ENCODE peak calls at places on chromosomes 13 and 19, in nine cellular contexts. One of them, this sample, is unnamed.

GRCh38 chr19:12946092-12946845 is 607 bp downstream of the RAD23A start:
- DNase-seq in WERI-Rb-1: peak; percentile 54
- DNase-seq in body of pancreas: peak; percentile 76
- DNase-seq in MM.1S: peak; percentile 66
- DNase-seq in AG04450: peak; percentile 48
- DNase-seq in heart right ventricle: peak; percentile 69
- DNase-seq in Caco-2: peak; percentile 84
- DNase-seq in left ventricle myocardium inferior: peak; percentile 62
- DNase-seq in prostate gland: peak; percentile 50
- DNase-seq in this sample: peak; percentile 82

GRCh38 chr19:14871619-14872230 is 14.2 kb downstream of the OR7A17 start:
- DNase-seq in WERI-Rb-1: no peak
- DNase-seq in body of pancreas: no peak
- DNase-seq in MM.1S: peak; percentile 16
- DNase-seq in AG04450: no peak
- DNase-seq in heart right ventricle: no peak
- DNase-seq in Caco-2: no peak
- DNase-seq in left ventricle myocardium inferior: no peak
- DNase-seq in prostate gland: no peak
- DNase-seq in this sample: peak; percentile 5

GRCh38 chr19:7899751-7900352 is 3.8 kb upstream of the MAP2K7 start:
- DNase-seq in WERI-Rb-1: no peak
- DNase-seq in body of pancreas: no peak
- DNase-seq in MM.1S: no peak
- DNase-seq in AG04450: no peak
- DNase-seq in heart right ventricle: no peak
- DNase-seq in Caco-2: no peak
- DNase-seq in left ventricle myocardium inferior: no peak
- DNase-seq in prostate gland: no peak
- DNase-seq in this sample: no peak

GRCh38 chr13:58480011-58480410 is 848.5 kb downstream of the PCDH17 start:
- DNase-seq in WERI-Rb-1: no peak
- DNase-seq in body of pancreas: no peak
- DNase-seq in MM.1S: no peak
- DNase-seq in AG04450: no peak
- DNase-seq in heart right ventricle: no peak
- DNase-seq in Caco-2: no peak
- DNase-seq in left ventricle myocardium inferior: no peak
- DNase-seq in prostate gland: no peak
- DNase-seq in this sample: no peak

GRCh38 chr19:19554074-19555023 is 16.3 kb downstream of the CILP2 start:
- DNase-seq in WERI-Rb-1: peak; percentile 55
- DNase-seq in body of pancreas: peak; percentile 23
- DNase-seq in MM.1S: no peak
- DNase-seq in AG04450: no peak
- DNase-seq in heart right ventricle: no peak
- DNase-seq in Caco-2: no peak
- DNase-seq in left ventricle myocardium inferior: peak; percentile 48
- DNase-seq in prostate gland: no peak
- DNase-seq in this sample: peak; percentile 64

GRCh38 chr19:23851966-23852365 is 62.7 kb upstream of the ZNF726 start:
- DNase-seq in WERI-Rb-1: no peak
- DNase-seq in body of pancreas: no peak
- DNase-seq in MM.1S: no peak
- DNase-seq in AG04450: no peak
- DNase-seq in heart right ventricle: no peak
- DNase-seq in Caco-2: no peak
- DNase-seq in left ventricle myocardium inferior: no peak
- DNase-seq in prostate gland: no peak
- DNase-seq in this sample: no peak

GRCh38 chr19:55638864-55639359 is 1.9 kb upstream of the ZNF580 start:
- DNase-seq in WERI-Rb-1: peak; percentile 77
- DNase-seq in body of pancreas: no peak
- DNase-seq in MM.1S: peak; percentile 75
- DNase-seq in AG04450: no peak
- DNase-seq in heart right ventricle: no peak
- DNase-seq in Caco-2: peak; percentile 78
- DNase-seq in left ventricle myocardium inferior: no peak
- DNase-seq in prostate gland: no peak
- DNase-seq in this sample: peak; percentile 78

GRCh38 chr13:49499889-49500660 is 4.3 kb downstream of the PHF11 start:
- DNase-seq in WERI-Rb-1: no peak
- DNase-seq in body of pancreas: no peak
- DNase-seq in MM.1S: peak; percentile 8
- DNase-seq in AG04450: peak; percentile 71
- DNase-seq in heart right ventricle: no peak
- DNase-seq in Caco-2: no peak
- DNase-seq in left ventricle myocardium inferior: no peak
- DNase-seq in prostate gland: no peak
- DNase-seq in this sample: no peak

GRCh38 chr13:67224148-67224846 is 5.8 kb downstream of the PCDH9 start:
- DNase-seq in WERI-Rb-1: peak; percentile 50
- DNase-seq in body of pancreas: peak; percentile 79
- DNase-seq in MM.1S: peak; percentile 63
- DNase-seq in AG04450: peak; percentile 68
- DNase-seq in heart right ventricle: peak; percentile 66
- DNase-seq in Caco-2: peak; percentile 60
- DNase-seq in left ventricle myocardium inferior: peak; percentile 73
- DNase-seq in prostate gland: peak; percentile 73
- DNase-seq in this sample: peak; percentile 46

GRCh38 chr19:29672319-29672932 is 7.2 kb downstream of the PLEKHF1 start:
- DNase-seq in WERI-Rb-1: no peak
- DNase-seq in body of pancreas: no peak
- DNase-seq in MM.1S: no peak
- DNase-seq in AG04450: no peak
- DNase-seq in heart right ventricle: no peak
- DNase-seq in Caco-2: no peak
- DNase-seq in left ventricle myocardium inferior: no peak
- DNase-seq in prostate gland: no peak
- DNase-seq in this sample: no peak

GRCh38 chr13:20351279-20352022 is 119.3 kb upstream of the GJB6 start:
- DNase-seq in WERI-Rb-1: no peak
- DNase-seq in body of pancreas: no peak
- DNase-seq in MM.1S: no peak
- DNase-seq in AG04450: peak; percentile 26
- DNase-seq in heart right ventricle: no peak
- DNase-seq in Caco-2: no peak
- DNase-seq in left ventricle myocardium inferior: no peak
- DNase-seq in prostate gland: no peak
- DNase-seq in this sample: no peak

DNA sequence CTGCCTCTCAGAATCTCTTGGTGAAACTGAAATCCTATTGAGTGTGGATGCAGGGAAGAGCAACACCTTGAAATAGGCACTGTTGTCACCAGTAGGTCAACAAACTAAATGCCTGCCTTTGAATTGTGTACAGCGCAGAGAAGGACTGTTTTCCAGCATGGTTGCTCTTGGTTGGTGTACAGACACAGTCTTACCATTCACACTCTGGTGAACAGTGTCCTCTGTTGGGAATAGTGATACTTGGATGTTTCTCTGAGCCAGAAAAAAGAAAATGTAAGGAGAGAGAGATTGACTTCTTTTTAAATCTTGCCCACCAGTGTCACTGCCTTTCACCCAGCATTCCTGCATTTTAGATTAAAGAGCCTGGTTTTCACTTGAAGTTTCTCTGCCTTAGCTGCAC is 179.7 kb downstream of the STK24 start:
- DNase-seq in WERI-Rb-1: no peak
- DNase-seq in body of pancreas: no peak
- DNase-seq in MM.1S: no peak
- DNase-seq in AG04450: no peak
- DNase-seq in heart right ventricle: no peak
- DNase-seq in Caco-2: no peak
- DNase-seq in left ventricle myocardium inferior: no peak
- DNase-seq in prostate gland: no peak
- DNase-seq in this sample: no peak
- H3K4me3 ChIP-seq in WERI-Rb-1: no peak overlapping the region
- H3K4me3 ChIP-seq in body of pancreas: no peak overlapping the region
- H3K4me3 ChIP-seq in MM.1S: no peak overlapping the region
- H3K4me3 ChIP-seq in AG04450: no peak overlapping the region
- H3K4me3 ChIP-seq in heart right ventricle: no peak overlapping the region
- H3K4me3 ChIP-seq in Caco-2: no peak overlapping the region
- H3K4me3 ChIP-seq in left ventricle myocardium inferior: no peak overlapping the region
- H3K4me3 ChIP-seq in prostate gland: no peak overlapping the region
- H3K4me3 ChIP-seq in this sample: no peak overlapping the region

GRCh38 chr13:33110386-33110712 is 94.1 kb downstream of the KL start:
- DNase-seq in WERI-Rb-1: no peak
- DNase-seq in body of pancreas: no peak
- DNase-seq in MM.1S: no peak
- DNase-seq in AG04450: no peak
- DNase-seq in heart right ventricle: no peak
- DNase-seq in Caco-2: no peak
- DNase-seq in left ventricle myocardium inferior: no peak
- DNase-seq in prostate gland: no peak
- DNase-seq in this sample: no peak

GRCh38 chr13:33109319-33109718 is 93.1 kb downstream of the KL start:
- DNase-seq in WERI-Rb-1: no peak
- DNase-seq in body of pancreas: no peak
- DNase-seq in MM.1S: no peak
- DNase-seq in AG04450: no peak
- DNase-seq in heart right ventricle: no peak
- DNase-seq in Caco-2: no peak
- DNase-seq in left ventricle myocardium inferior: no peak
- DNase-seq in prostate gland: no peak
- DNase-seq in this sample: peak; percentile 81

GRCh38 chr13:33110713-33111413 is 94.6 kb downstream of the KL start:
- DNase-seq in WERI-Rb-1: no peak
- DNase-seq in body of pancreas: no peak
- DNase-seq in MM.1S: no peak
- DNase-seq in AG04450: no peak
- DNase-seq in heart right ventricle: peak; percentile 54
- DNase-seq in Caco-2: no peak
- DNase-seq in left ventricle myocardium inferior: peak; percentile 65
- DNase-seq in prostate gland: no peak
- DNase-seq in this sample: peak; percentile 73

GRCh38 chr13:33108620-33109019 is 92.4 kb downstream of the KL start:
- DNase-seq in WERI-Rb-1: no peak
- DNase-seq in body of pancreas: no peak
- DNase-seq in MM.1S: no peak
- DNase-seq in AG04450: no peak
- DNase-seq in heart right ventricle: no peak
- DNase-seq in Caco-2: no peak
- DNase-seq in left ventricle myocardium inferior: no peak
- DNase-seq in prostate gland: no peak
- DNase-seq in this sample: no peak

GRCh38 chr13:33109801-33110200 is 93.6 kb downstream of the KL start:
- DNase-seq in WERI-Rb-1: peak; percentile 19
- DNase-seq in body of pancreas: no peak
- DNase-seq in MM.1S: no peak
- DNase-seq in AG04450: no peak
- DNase-seq in heart right ventricle: no peak
- DNase-seq in Caco-2: no peak
- DNase-seq in left ventricle myocardium inferior: no peak
- DNase-seq in prostate gland: no peak
- DNase-seq in this sample: peak; percentile 93
- TF ChIP-seq CTCF in WERI-Rb-1: peak; percentile 71
- TF ChIP-seq CTCF in body of pancreas: no peak
- TF ChIP-seq CTCF in MM.1S: no peak
- TF ChIP-seq CTCF in AG04450: peak; percentile 36
- TF ChIP-seq CTCF in heart right ventricle: no peak
- TF ChIP-seq CTCF in Caco-2: no peak
- TF ChIP-seq CTCF in left ventricle myocardium inferior: peak; percentile 14
- TF ChIP-seq CTCF in prostate gland: no peak
- TF ChIP-seq CTCF in this sample: peak; percentile 92

GRCh38 chr13:44688652-44689051 is 112.5 kb upstream of the TSC22D1 start:
- DNase-seq in WERI-Rb-1: no peak
- DNase-seq in body of pancreas: no peak
- DNase-seq in MM.1S: no peak
- DNase-seq in AG04450: no peak
- DNase-seq in heart right ventricle: no peak
- DNase-seq in Caco-2: no peak
- DNase-seq in left ventricle myocardium inferior: no peak
- DNase-seq in prostate gland: no peak
- DNase-seq in this sample: no peak
- H3K4me3 ChIP-seq in WERI-Rb-1: no peak overlapping the region
- H3K4me3 ChIP-seq in body of pancreas: no peak overlapping the region
- H3K4me3 ChIP-seq in MM.1S: no peak overlapping the region
- H3K4me3 ChIP-seq in AG04450: no peak overlapping the region
- H3K4me3 ChIP-seq in heart right ventricle: no peak overlapping the region
- H3K4me3 ChIP-seq in Caco-2: no peak overlapping the region
- H3K4me3 ChIP-seq in left ventricle myocardium inferior: no peak overlapping the region
- H3K4me3 ChIP-seq in prostate gland: no peak overlapping the region
- H3K4me3 ChIP-seq in this sample: no peak overlapping the region

GRCh38 chr19:45468803-45469131 is 971 bp downstream of the FOSB start:
- DNase-seq in WERI-Rb-1: no peak
- DNase-seq in body of pancreas: no peak
- DNase-seq in MM.1S: no peak
- DNase-seq in AG04450: no peak
- DNase-seq in heart right ventricle: no peak
- DNase-seq in Caco-2: no peak
- DNase-seq in left ventricle myocardium inferior: no peak
- DNase-seq in prostate gland: no peak
- DNase-seq in this sample: no peak

GRCh38 chr19:45468159-45468651 is 409 bp downstream of the FOSB start:
- DNase-seq in WERI-Rb-1: peak; percentile 37
- DNase-seq in body of pancreas: peak; percentile 45
- DNase-seq in MM.1S: no peak
- DNase-seq in AG04450: no peak
- DNase-seq in heart right ventricle: no peak
- DNase-seq in Caco-2: no peak
- DNase-seq in left ventricle myocardium inferior: no peak
- DNase-seq in prostate gland: no peak
- DNase-seq in this sample: peak; percentile 31

GRCh38 chr19:45467115-45467455 is 711 bp upstream of the FOSB start:
- DNase-seq in WERI-Rb-1: no peak
- DNase-seq in body of pancreas: no peak
- DNase-seq in MM.1S: no peak
- DNase-seq in AG04450: no peak
- DNase-seq in heart right ventricle: no peak
- DNase-seq in Caco-2: no peak
- DNase-seq in left ventricle myocardium inferior: no peak
- DNase-seq in prostate gland: no peak
- DNase-seq in this sample: no peak

GRCh38 chr19:45469132-45469834 is 1.5 kb downstream of the FOSB start:
- DNase-seq in WERI-Rb-1: peak; percentile 92
- DNase-seq in body of pancreas: peak; percentile 96
- DNase-seq in MM.1S: peak; percentile 96
- DNase-seq in AG04450: peak; percentile 84
- DNase-seq in heart right ventricle: peak; percentile 93
- DNase-seq in Caco-2: peak; percentile 93
- DNase-seq in left ventricle myocardium inferior: peak; percentile 94
- DNase-seq in prostate gland: peak; percentile 93
- DNase-seq in this sample: peak; percentile 98

DNA sequence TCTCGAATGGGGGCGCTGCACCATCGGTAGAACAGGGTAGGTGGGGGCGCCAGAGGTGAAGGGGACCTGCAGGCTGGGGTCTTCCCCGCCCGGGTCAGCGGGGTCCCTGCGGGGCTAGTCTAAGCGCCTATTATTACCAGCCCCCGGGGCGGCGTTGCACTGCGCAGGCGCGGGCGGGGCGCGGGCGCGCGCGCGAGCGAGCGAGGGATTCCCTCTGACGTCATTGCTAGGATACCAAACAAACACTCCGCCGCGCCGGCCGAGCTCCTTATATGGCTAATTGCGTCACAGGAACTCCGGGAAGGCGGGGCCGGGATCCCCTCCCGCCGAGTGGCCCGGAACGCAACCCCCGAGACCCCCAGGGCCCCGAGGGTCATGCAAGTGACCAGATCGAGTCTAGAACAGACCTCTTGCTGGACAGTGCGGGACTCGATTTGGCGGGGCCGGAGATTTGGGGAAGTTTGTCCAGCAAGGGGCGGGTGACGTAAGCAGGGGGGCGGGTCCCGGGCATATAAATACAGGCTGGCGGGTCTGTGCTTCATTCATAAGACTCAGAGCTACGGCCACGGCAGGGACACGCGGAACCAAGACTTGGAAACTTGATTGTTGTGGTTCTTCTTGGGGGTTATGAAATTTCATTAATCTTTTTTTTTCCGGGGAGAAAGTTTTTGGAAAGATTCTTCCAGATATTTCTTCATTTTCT is at the start of gene FOSB:
- DNase-seq in WERI-Rb-1: peak; percentile 94
- DNase-seq in body of pancreas: peak; percentile 98
- DNase-seq in MM.1S: peak; percentile 96
- DNase-seq in AG04450: peak; percentile 87
- DNase-seq in heart right ventricle: peak; percentile 96
- DNase-seq in Caco-2: peak; percentile 97
- DNase-seq in left ventricle myocardium inferior: peak; percentile 95
- DNase-seq in prostate gland: peak; percentile 95
- DNase-seq in this sample: peak; percentile 96
- TF ChIP-seq CTCF in WERI-Rb-1: no peak
- TF ChIP-seq CTCF in body of pancreas: no peak
- TF ChIP-seq CTCF in MM.1S: no peak
- TF ChIP-seq CTCF in AG04450: peak; percentile 23
- TF ChIP-seq CTCF in heart right ventricle: no peak
- TF ChIP-seq CTCF in Caco-2: no peak
- TF ChIP-seq CTCF in left ventricle myocardium inferior: no peak
- TF ChIP-seq CTCF in prostate gland: no peak
- TF ChIP-seq CTCF in this sample: no peak